ENCODE peak calls at places on chromosomes 2 and 18, in ten cellular contexts. L, O, G, W, P, E, J, Z, R and H are unnamed samples.
A peak's percentile ranks its signal among the peaks of the same experiment; 100 is the strongest.

GRCh38 chr2:168706806-168707205 is 95.6 kb upstream of the NOSTRIN start:
- DNase-seq in E (no peak), G (no peak), J (no peak), R (no peak), O (no peak), P (no peak), L (no peak), Z (no peak), W (no peak), H (no peak)

GRCh38 chr18:24497052-24497754 is 36.8 kb downstream of the HRH4 start:
- DNase-seq in W (peak; percentile 68), L (no peak), G (no peak), Z (no peak), P (no peak), R (no peak), O (no peak), E (no peak), J (no peak), H (no peak)

GRCh38 chr2:140273958-140274357 is 1493.8 kb upstream of the NXPH2 start:
- DNase-seq in E (no peak), W (no peak), P (no peak), O (no peak), J (no peak), G (no peak), R (no peak), L (no peak), Z (no peak), H (no peak)

GRCh38 chr2:20650412-20650879 is 452 bp downstream of the HS1BP3 start:
- DNase-seq in O (no peak), P (peak; percentile 71), J (no peak), L (peak; percentile 61), R (no peak), W (peak; percentile 54), Z (no peak), G (peak; percentile 34), E (no peak), H (no peak)

GRCh38 chr2:11465485-11466306 is at the start of gene E2F6:
- DNase-seq in Z (peak; percentile 95), L (peak; percentile 92), R (peak; percentile 87), W (peak; percentile 90), E (peak; percentile 95), O (peak; percentile 96), J (peak; percentile 95), P (peak; percentile 97), G (peak; percentile 97), H (peak; percentile 98)

GRCh38 chr2:71849111-71849510 is 298.6 kb downstream of the CYP26B1 start:
- DNase-seq in Z (no peak), J (no peak), G (no peak), O (no peak), L (no peak), W (no peak), R (no peak), P (no peak), E (no peak), H (no peak)

GRCh38 chr2:8675543-8675942 is 6.3 kb upstream of the ID2 start:
- DNase-seq in P (no peak), G (no peak), R (no peak), L (no peak), E (no peak), W (no peak), Z (no peak), O (no peak), J (peak; percentile 56), H (no peak)

GRCh38 chr2:387980-388421 is 100.1 kb upstream of the ALKAL2 start:
- DNase-seq in O (no peak), R (no peak), G (no peak), W (no peak), Z (no peak), P (no peak), J (no peak), E (no peak), L (no peak), H (no peak)

DNA sequence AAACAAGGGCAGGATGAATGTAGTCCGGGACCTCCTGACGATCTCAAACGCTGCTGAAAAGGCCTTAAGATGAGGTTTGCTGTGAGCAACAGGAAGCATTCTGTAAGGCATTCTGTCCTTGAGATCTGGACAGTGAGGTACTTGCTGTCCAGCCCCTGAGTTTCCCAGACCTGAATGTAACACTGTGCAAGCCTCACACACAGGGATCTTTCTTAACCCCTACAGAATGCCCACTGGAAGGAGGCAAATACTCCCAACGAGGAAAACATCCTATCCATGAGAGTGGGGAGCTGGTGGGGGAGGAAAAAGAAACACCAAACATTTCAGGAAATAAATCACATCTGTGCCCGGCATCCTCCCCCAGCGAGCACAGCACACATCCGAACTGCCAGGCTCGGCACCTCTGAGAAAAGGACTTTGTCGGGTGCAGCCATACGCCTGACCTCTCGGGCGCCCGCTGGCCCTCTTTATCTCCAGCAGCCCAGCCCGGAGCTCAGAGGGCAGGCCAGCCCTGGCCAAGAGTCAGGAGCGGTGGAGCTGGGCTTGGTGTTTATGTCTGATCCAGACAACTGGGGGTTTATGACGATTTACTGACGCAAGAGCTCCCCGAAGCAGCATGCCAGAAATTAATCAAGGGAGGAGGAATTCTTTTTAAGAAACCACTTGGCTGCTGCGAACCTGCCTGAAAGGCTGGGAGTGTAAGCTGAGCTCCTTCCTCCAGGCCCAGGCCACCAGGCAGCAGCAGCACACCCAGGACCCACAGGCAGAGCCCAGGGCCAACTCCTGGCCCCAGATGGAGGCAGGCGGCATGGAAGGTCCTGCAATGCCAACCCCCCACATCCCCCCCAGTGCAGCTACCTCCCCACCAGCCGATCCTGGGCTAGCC is 72.3 kb downstream of the HDAC4 start:
- DNase-seq in O (peak; percentile 25), W (peak; percentile 91), G (no peak), E (peak; percentile 83), R (no peak), L (no peak), P (peak; percentile 95), J (peak; percentile 35), Z (no peak), H (no peak)
- H3K4me3 ChIP-seq in O (no peak overlapping the region), W (no peak overlapping the region), G (no peak overlapping the region), E (no peak overlapping the region), R (no peak overlapping the region), L (no peak overlapping the region), P (no peak overlapping the region), J (no peak overlapping the region), Z (no peak overlapping the region), H (no peak overlapping the region)

DNA sequence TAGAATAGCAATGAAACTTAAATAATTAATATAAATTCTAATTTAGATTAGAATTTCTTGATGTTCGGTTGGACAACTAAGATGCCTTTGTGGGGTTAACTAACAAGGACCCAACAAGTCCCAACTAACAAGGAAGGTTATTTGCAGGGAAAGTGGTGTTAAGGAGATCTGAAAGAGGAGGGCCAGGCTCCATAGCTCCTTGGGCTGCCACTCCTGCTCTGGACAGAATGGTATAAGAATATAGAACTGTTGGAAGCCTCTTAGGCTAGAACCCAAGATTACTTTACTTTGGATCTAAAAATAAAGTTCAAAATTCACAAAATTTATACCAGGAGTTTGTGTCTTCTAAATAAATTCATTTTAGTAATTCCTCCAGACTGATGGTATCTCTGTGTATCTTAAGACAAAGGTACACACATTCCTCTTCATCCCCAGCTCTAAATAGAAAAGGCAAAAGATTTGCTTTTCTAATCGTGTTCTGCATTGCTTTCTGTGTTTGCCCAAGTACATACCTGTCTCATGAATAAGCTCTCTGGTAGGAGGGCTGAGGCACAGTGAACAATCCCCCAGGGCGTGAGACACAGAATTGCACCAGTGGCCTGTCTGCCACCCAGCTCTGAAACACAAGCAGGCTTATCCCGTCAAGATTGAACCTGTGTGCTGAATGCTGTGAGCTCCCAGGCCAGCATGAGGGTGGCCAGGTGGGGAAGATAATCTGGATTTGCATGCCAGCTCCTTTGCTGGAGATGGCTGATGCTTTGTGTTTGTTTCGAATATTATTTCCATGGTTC is 176.0 kb downstream of the ACKR3 start:
- DNase-seq in E (no peak), Z (no peak), P (no peak), L (no peak), G (peak; percentile 79), J (peak; percentile 26), W (peak; percentile 77), O (peak; percentile 54), R (peak; percentile 88), H (peak; percentile 93)
- H3K4me3 ChIP-seq in E (no peak overlapping the region), Z (no peak overlapping the region), P (no peak overlapping the region), L (no peak overlapping the region), G (no peak overlapping the region), J (no peak overlapping the region), W (no peak overlapping the region), O (no peak overlapping the region), R (no peak overlapping the region), H (no peak overlapping the region)

DNA sequence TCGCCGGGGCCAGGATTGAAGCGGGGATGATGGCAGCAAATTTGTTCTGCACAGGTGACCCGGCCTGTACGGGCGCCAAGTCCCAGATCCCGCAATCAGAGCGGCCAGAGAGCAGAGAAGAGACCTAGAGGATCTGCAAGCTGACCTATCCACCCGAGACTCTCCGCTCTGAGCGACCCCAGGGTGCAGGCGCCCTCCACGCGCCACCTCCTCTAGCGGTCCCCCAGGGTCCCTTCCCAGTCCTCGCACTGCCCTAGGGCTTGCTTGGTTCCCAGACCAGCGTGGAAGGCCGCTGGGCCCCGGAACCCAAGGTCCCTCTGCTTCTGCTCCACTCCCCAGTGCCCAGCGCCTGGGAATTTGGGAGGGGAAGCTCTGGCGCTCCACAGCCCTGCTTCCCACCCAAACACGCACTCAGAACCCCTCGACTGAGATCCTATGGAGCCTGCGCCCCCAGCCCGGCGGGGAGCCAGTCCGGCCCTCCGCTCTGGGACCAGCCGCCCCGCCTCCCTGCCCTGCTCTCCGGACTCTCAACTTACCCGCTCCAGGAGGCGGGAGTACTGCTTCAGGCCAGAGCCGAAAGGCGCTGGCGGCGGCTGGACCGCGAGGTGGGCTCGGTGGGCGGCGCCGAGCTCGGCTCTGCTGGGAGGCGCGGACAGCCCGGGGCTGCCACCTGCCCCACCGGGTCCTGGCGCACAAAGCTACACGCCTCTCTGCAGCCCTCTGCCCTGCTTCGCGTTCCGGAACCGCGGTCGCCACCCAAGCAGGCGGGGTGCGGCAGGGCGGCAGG is 3.0 kb upstream of the SIX3 start:
- DNase-seq in P (no peak), Z (peak; percentile 32), E (no peak), O (no peak), G (peak; percentile 52), W (no peak), L (no peak), J (no peak), R (no peak), H (no peak)
- H3K4me3 ChIP-seq in P (peak overlapping the region; percentile 33), Z (peak overlapping the region; percentile 37), E (peak overlapping the region; percentile 38), O (no peak overlapping the region), G (peak overlapping the region; percentile 82), W (no peak overlapping the region), L (peak overlapping the region; percentile 37), J (no peak overlapping the region), R (peak overlapping the region; percentile 21), H (peak overlapping the region; percentile 14)

DNA sequence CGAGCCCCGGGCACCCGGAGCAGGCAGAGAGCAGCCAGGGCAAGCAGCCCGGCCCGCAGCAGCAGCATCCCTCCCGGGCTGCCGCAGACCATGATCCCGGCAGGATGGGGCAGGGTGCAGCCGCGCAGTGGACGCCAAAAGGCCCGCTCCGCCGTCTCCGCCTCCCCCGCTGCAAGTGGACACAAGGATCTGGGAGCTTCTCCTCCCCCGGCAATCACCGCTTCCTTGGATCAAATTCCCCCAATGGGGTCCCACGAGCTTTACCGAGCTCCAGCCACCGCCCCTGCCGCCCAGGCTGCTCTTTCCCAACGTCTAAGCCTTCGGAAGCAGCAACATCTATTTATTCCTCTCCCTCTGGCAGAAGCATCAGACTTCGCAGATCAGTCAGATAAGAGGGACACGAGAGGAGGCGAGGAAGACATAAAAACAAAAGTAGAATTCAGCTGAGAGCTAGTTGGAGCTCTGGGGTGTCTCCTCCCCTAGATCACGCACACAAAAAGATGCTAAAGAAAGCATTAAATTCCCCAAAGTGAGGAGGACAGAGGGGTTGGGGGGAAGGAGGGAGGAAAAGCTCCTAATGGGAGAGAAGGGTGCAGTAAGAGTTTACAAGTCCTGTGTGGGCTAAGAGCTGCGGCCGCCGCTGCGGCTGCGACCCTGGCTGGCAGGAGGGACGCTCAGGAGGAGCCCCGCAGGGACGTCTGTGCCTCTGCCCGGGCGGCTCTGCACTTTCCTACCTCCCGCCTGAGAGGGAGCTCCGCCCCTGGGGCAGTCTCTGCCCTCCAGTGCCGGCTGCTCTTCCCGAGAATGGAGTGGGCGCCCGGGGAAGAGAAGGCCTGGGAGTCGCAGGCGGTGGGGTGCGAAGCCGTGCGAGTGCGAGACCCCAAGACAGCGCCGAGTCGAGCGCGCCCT is at the start of gene FRZB:
- DNase-seq in E (peak; percentile 74), L (peak; percentile 46), Z (peak; percentile 36), R (peak; percentile 54), J (peak; percentile 23), W (peak; percentile 74), P (peak; percentile 86), O (peak; percentile 52), G (no peak), H (peak; percentile 52)
- H3K4me3 ChIP-seq in E (peak within 1 kb of the TSS; percentile 54), L (peak within 1 kb of the TSS; percentile 51), Z (peak within 1 kb of the TSS; percentile 17), R (peak within 1 kb of the TSS; percentile 39), J (no peak within 1 kb of the TSS), W (peak within 1 kb of the TSS; percentile 54), P (peak within 1 kb of the TSS; percentile 61), O (peak within 1 kb of the TSS; percentile 39), G (peak within 1 kb of the TSS; percentile 32), H (peak within 1 kb of the TSS; percentile 34)